ENCODE peak calls at places on chromosome 7, in eight cellular contexts. One of them, this sample, is unnamed.

GRCh38 chr7:122869260-122869659 is 17.0 kb downstream of the CADPS2 start:
- DNase-seq in kidney glomerular epithelial cell: no peak
- DNase-seq in A673: no peak
- DNase-seq in osteocyte: no peak
- DNase-seq in Right ventricle myocardium superior: no peak
- DNase-seq in G401: no peak
- DNase-seq in lower leg skin: no peak
- DNase-seq in stimulated activated CD4-positive, alpha-beta T cell treated with anti-CD3 and anti-CD28 coated beads, Interleukin-1b, Interleukin-23, amount 100 ng/mL, for 1 hour: no peak
- DNase-seq in this sample: no peak

GRCh38 chr7:39650676-39651075 is 27.3 kb downstream of the RALA start:
- DNase-seq in lower leg skin: peak
- DNase-seq in osteocyte: no peak
- DNase-seq in G401: no peak
- DNase-seq in stimulated activated CD4-positive, alpha-beta T cell treated with anti-CD3 and anti-CD28 coated beads, Interleukin-1b, Interleukin-23, amount 100 ng/mL, for 1 hour: no peak
- DNase-seq in A673: no peak
- DNase-seq in kidney glomerular epithelial cell: no peak
- DNase-seq in Right ventricle myocardium superior: peak
- DNase-seq in this sample: no peak

GRCh38 chr7:64887756-64888508 is 15.1 kb upstream of the ZNF273 start:
- DNase-seq in Right ventricle myocardium superior: no peak
- DNase-seq in osteocyte: peak
- DNase-seq in stimulated activated CD4-positive, alpha-beta T cell treated with anti-CD3 and anti-CD28 coated beads, Interleukin-1b, Interleukin-23, amount 100 ng/mL, for 1 hour: no peak
- DNase-seq in kidney glomerular epithelial cell: no peak
- DNase-seq in G401: peak
- DNase-seq in A673: peak
- DNase-seq in lower leg skin: no peak
- DNase-seq in this sample: peak

GRCh38 chr7:106284516-106285050 is at the start of gene NAMPT:
- DNase-seq in A673: peak
- DNase-seq in osteocyte: peak
- DNase-seq in kidney glomerular epithelial cell: no peak
- DNase-seq in stimulated activated CD4-positive, alpha-beta T cell treated with anti-CD3 and anti-CD28 coated beads, Interleukin-1b, Interleukin-23, amount 100 ng/mL, for 1 hour: peak
- DNase-seq in Right ventricle myocardium superior: no peak
- DNase-seq in G401: peak
- DNase-seq in lower leg skin: peak
- DNase-seq in this sample: no peak

GRCh38 chr7:29194206-29194593 is 375 bp upstream of the CHN2 start:
- DNase-seq in kidney glomerular epithelial cell: no peak
- DNase-seq in stimulated activated CD4-positive, alpha-beta T cell treated with anti-CD3 and anti-CD28 coated beads, Interleukin-1b, Interleukin-23, amount 100 ng/mL, for 1 hour: no peak
- DNase-seq in Right ventricle myocardium superior: peak
- DNase-seq in lower leg skin: no peak
- DNase-seq in osteocyte: no peak
- DNase-seq in A673: peak
- DNase-seq in G401: no peak
- DNase-seq in this sample: no peak

GRCh38 chr7:134823400-134823799 is 44.0 kb downstream of the CALD1 start:
- DNase-seq in osteocyte: no peak
- DNase-seq in G401: no peak
- DNase-seq in Right ventricle myocardium superior: no peak
- DNase-seq in stimulated activated CD4-positive, alpha-beta T cell treated with anti-CD3 and anti-CD28 coated beads, Interleukin-1b, Interleukin-23, amount 100 ng/mL, for 1 hour: no peak
- DNase-seq in A673: no peak
- DNase-seq in lower leg skin: no peak
- DNase-seq in kidney glomerular epithelial cell: no peak
- DNase-seq in this sample: no peak

GRCh38 chr7:85595639-85596268 is 408.9 kb upstream of the SEMA3D start:
- DNase-seq in stimulated activated CD4-positive, alpha-beta T cell treated with anti-CD3 and anti-CD28 coated beads, Interleukin-1b, Interleukin-23, amount 100 ng/mL, for 1 hour: no peak
- DNase-seq in Right ventricle myocardium superior: no peak
- DNase-seq in osteocyte: no peak
- DNase-seq in kidney glomerular epithelial cell: no peak
- DNase-seq in lower leg skin: no peak
- DNase-seq in G401: no peak
- DNase-seq in A673: no peak
- DNase-seq in this sample: no peak

GRCh38 chr7:55158541-55158940 is 139.7 kb downstream of the EGFR start:
- DNase-seq in osteocyte: no peak
- DNase-seq in kidney glomerular epithelial cell: peak
- DNase-seq in A673: no peak
- DNase-seq in Right ventricle myocardium superior: no peak
- DNase-seq in lower leg skin: no peak
- DNase-seq in G401: no peak
- DNase-seq in stimulated activated CD4-positive, alpha-beta T cell treated with anti-CD3 and anti-CD28 coated beads, Interleukin-1b, Interleukin-23, amount 100 ng/mL, for 1 hour: no peak
- DNase-seq in this sample: no peak

GRCh38 chr7:137564677-137565076 is 221.1 kb upstream of the PTN start:
- DNase-seq in stimulated activated CD4-positive, alpha-beta T cell treated with anti-CD3 and anti-CD28 coated beads, Interleukin-1b, Interleukin-23, amount 100 ng/mL, for 1 hour: no peak
- DNase-seq in G401: no peak
- DNase-seq in kidney glomerular epithelial cell: no peak
- DNase-seq in osteocyte: no peak
- DNase-seq in Right ventricle myocardium superior: no peak
- DNase-seq in lower leg skin: no peak
- DNase-seq in A673: no peak
- DNase-seq in this sample: no peak

GRCh38 chr7:112009081-112009480 is 197.1 kb downstream of the DOCK4 start:
- DNase-seq in kidney glomerular epithelial cell: no peak
- DNase-seq in A673: no peak
- DNase-seq in stimulated activated CD4-positive, alpha-beta T cell treated with anti-CD3 and anti-CD28 coated beads, Interleukin-1b, Interleukin-23, amount 100 ng/mL, for 1 hour: no peak
- DNase-seq in osteocyte: no peak
- DNase-seq in Right ventricle myocardium superior: no peak
- DNase-seq in G401: no peak
- DNase-seq in lower leg skin: no peak
- DNase-seq in this sample: no peak

GRCh38 chr7:94313926-94314325 is 80.8 kb upstream of the COL1A2 start:
- DNase-seq in stimulated activated CD4-positive, alpha-beta T cell treated with anti-CD3 and anti-CD28 coated beads, Interleukin-1b, Interleukin-23, amount 100 ng/mL, for 1 hour: no peak
- DNase-seq in kidney glomerular epithelial cell: no peak
- DNase-seq in G401: no peak
- DNase-seq in osteocyte: no peak
- DNase-seq in lower leg skin: no peak
- DNase-seq in Right ventricle myocardium superior: no peak
- DNase-seq in A673: peak
- DNase-seq in this sample: no peak

GRCh38 chr7:151838861-151839381 is 38.0 kb downstream of the PRKAG2 start:
- DNase-seq in A673: no peak
- DNase-seq in G401: no peak
- DNase-seq in osteocyte: no peak
- DNase-seq in stimulated activated CD4-positive, alpha-beta T cell treated with anti-CD3 and anti-CD28 coated beads, Interleukin-1b, Interleukin-23, amount 100 ng/mL, for 1 hour: no peak
- DNase-seq in Right ventricle myocardium superior: peak
- DNase-seq in lower leg skin: no peak
- DNase-seq in kidney glomerular epithelial cell: no peak
- DNase-seq in this sample: no peak

GRCh38 chr7:77258014-77258413 is 58.4 kb upstream of the FGL2 start:
- DNase-seq in Right ventricle myocardium superior: no peak
- DNase-seq in G401: no peak
- DNase-seq in stimulated activated CD4-positive, alpha-beta T cell treated with anti-CD3 and anti-CD28 coated beads, Interleukin-1b, Interleukin-23, amount 100 ng/mL, for 1 hour: no peak
- DNase-seq in osteocyte: no peak
- DNase-seq in kidney glomerular epithelial cell: no peak
- DNase-seq in A673: no peak
- DNase-seq in lower leg skin: no peak
- DNase-seq in this sample: no peak

GRCh38 chr7:24939406-24939805 is 40.6 kb downstream of the OSBPL3 start:
- DNase-seq in Right ventricle myocardium superior: no peak
- DNase-seq in G401: no peak
- DNase-seq in stimulated activated CD4-positive, alpha-beta T cell treated with anti-CD3 and anti-CD28 coated beads, Interleukin-1b, Interleukin-23, amount 100 ng/mL, for 1 hour: no peak
- DNase-seq in kidney glomerular epithelial cell: no peak
- DNase-seq in A673: no peak
- DNase-seq in osteocyte: no peak
- DNase-seq in lower leg skin: no peak
- DNase-seq in this sample: no peak

GRCh38 chr7:143390098-143390772 is 9.1 kb downstream of the ZYX start:
- DNase-seq in lower leg skin: no peak
- DNase-seq in A673: no peak
- DNase-seq in stimulated activated CD4-positive, alpha-beta T cell treated with anti-CD3 and anti-CD28 coated beads, Interleukin-1b, Interleukin-23, amount 100 ng/mL, for 1 hour: no peak
- DNase-seq in kidney glomerular epithelial cell: no peak
- DNase-seq in osteocyte: no peak
- DNase-seq in G401: no peak
- DNase-seq in Right ventricle myocardium superior: no peak
- DNase-seq in this sample: no peak

GRCh38 chr7:29987083-29987482 is 2.5 kb downstream of the SCRN1 start:
- DNase-seq in G401: peak
- DNase-seq in lower leg skin: no peak
- DNase-seq in Right ventricle myocardium superior: no peak
- DNase-seq in kidney glomerular epithelial cell: peak
- DNase-seq in osteocyte: no peak
- DNase-seq in stimulated activated CD4-positive, alpha-beta T cell treated with anti-CD3 and anti-CD28 coated beads, Interleukin-1b, Interleukin-23, amount 100 ng/mL, for 1 hour: no peak
- DNase-seq in A673: no peak
- DNase-seq in this sample: no peak

GRCh38 chr7:64908358-64908757 is 5.3 kb downstream of the ZNF273 start:
- DNase-seq in stimulated activated CD4-positive, alpha-beta T cell treated with anti-CD3 and anti-CD28 coated beads, Interleukin-1b, Interleukin-23, amount 100 ng/mL, for 1 hour: no peak
- DNase-seq in kidney glomerular epithelial cell: no peak
- DNase-seq in Right ventricle myocardium superior: no peak
- DNase-seq in A673: no peak
- DNase-seq in lower leg skin: no peak
- DNase-seq in G401: no peak
- DNase-seq in osteocyte: no peak
- DNase-seq in this sample: no peak

GRCh38 chr7:95376632-95377380 is 19.4 kb downstream of the PON3 start:
- DNase-seq in G401: no peak
- DNase-seq in osteocyte: no peak
- DNase-seq in A673: no peak
- DNase-seq in kidney glomerular epithelial cell: no peak
- DNase-seq in Right ventricle myocardium superior: no peak
- DNase-seq in stimulated activated CD4-positive, alpha-beta T cell treated with anti-CD3 and anti-CD28 coated beads, Interleukin-1b, Interleukin-23, amount 100 ng/mL, for 1 hour: no peak
- DNase-seq in lower leg skin: no peak
- DNase-seq in this sample: no peak

GRCh38 chr7:55526770-55527169 is 45.5 kb downstream of the VOPP1 start:
- DNase-seq in lower leg skin: no peak
- DNase-seq in osteocyte: no peak
- DNase-seq in G401: no peak
- DNase-seq in A673: peak
- DNase-seq in Right ventricle myocardium superior: no peak
- DNase-seq in stimulated activated CD4-positive, alpha-beta T cell treated with anti-CD3 and anti-CD28 coated beads, Interleukin-1b, Interleukin-23, amount 100 ng/mL, for 1 hour: no peak
- DNase-seq in kidney glomerular epithelial cell: no peak
- DNase-seq in this sample: no peak

GRCh38 chr7:45239486-45239885 is 81.9 kb downstream of the RAMP3 start:
- DNase-seq in A673: peak
- DNase-seq in G401: no peak
- DNase-seq in lower leg skin: no peak
- DNase-seq in Right ventricle myocardium superior: no peak
- DNase-seq in stimulated activated CD4-positive, alpha-beta T cell treated with anti-CD3 and anti-CD28 coated beads, Interleukin-1b, Interleukin-23, amount 100 ng/mL, for 1 hour: no peak
- DNase-seq in osteocyte: no peak
- DNase-seq in kidney glomerular epithelial cell: no peak
- DNase-seq in this sample: no peak

GRCh38 chr7:155422599-155423336 is 35.2 kb upstream of the EN2 start:
- DNase-seq in A673: no peak
- DNase-seq in osteocyte: no peak
- DNase-seq in stimulated activated CD4-positive, alpha-beta T cell treated with anti-CD3 and anti-CD28 coated beads, Interleukin-1b, Interleukin-23, amount 100 ng/mL, for 1 hour: no peak
- DNase-seq in Right ventricle myocardium superior: peak
- DNase-seq in kidney glomerular epithelial cell: no peak
- DNase-seq in lower leg skin: no peak
- DNase-seq in G401: no peak
- DNase-seq in this sample: no peak

GRCh38 chr7:71626206-71626605 is 494.3 kb downstream of the GALNT17 start:
- DNase-seq in A673: no peak
- DNase-seq in Right ventricle myocardium superior: no peak
- DNase-seq in lower leg skin: no peak
- DNase-seq in osteocyte: no peak
- DNase-seq in G401: no peak
- DNase-seq in kidney glomerular epithelial cell: peak
- DNase-seq in stimulated activated CD4-positive, alpha-beta T cell treated with anti-CD3 and anti-CD28 coated beads, Interleukin-1b, Interleukin-23, amount 100 ng/mL, for 1 hour: no peak
- DNase-seq in this sample: no peak

GRCh38 chr7:81736088-81736487 is 33.8 kb downstream of the HGF start:
- DNase-seq in lower leg skin: no peak
- DNase-seq in stimulated activated CD4-positive, alpha-beta T cell treated with anti-CD3 and anti-CD28 coated beads, Interleukin-1b, Interleukin-23, amount 100 ng/mL, for 1 hour: no peak
- DNase-seq in kidney glomerular epithelial cell: no peak
- DNase-seq in Right ventricle myocardium superior: no peak
- DNase-seq in A673: no peak
- DNase-seq in osteocyte: no peak
- DNase-seq in G401: no peak
- DNase-seq in this sample: no peak